ENCODE peak calls at places on chromosomes 2 and 18, in six cellular contexts. J, W, B, R, N and D are unnamed samples.

GRCh38 chr2:74497777-74498499 is 1.5 kb downstream of the LBX2 start:
- ATAC-seq in J (peak; percentile 65), W (peak; percentile 25), B (peak; percentile 53), R (peak; percentile 17), N (peak; percentile 31), D (peak; percentile 56)

GRCh38 chr2:240300261-240300821 is 135.1 kb upstream of the GPC1 start:
- ATAC-seq in J (no peak), W (no peak), B (no peak), R (no peak), N (no peak), D (no peak)

GRCh38 chr2:121777699-121778058 is 22.2 kb downstream of the TSN start:
- ATAC-seq in J (no peak), W (no peak), B (no peak), R (no peak), N (no peak), D (no peak)

GRCh38 chr2:241063093-241063551 is 39.0 kb downstream of the MTERF4 start:
- ATAC-seq in J (peak; percentile 21), W (no peak), B (no peak), R (no peak), N (no peak), D (no peak)

GRCh38 chr2:130251865-130252620 is 53.8 kb upstream of the TUBA3E start:
- ATAC-seq in J (peak; percentile 54), W (no peak), B (no peak), R (no peak), N (no peak), D (no peak)

GRCh38 chr2:85873679-85874078 is 15.1 kb downstream of the ST3GAL5 start:
- ATAC-seq in J (no peak), W (no peak), B (peak; percentile 40), R (no peak), N (no peak), D (no peak)

GRCh38 chr2:101729521-101730190 is 32.1 kb downstream of the MAP4K4 start:
- ATAC-seq in J (no peak), W (peak; percentile 61), B (peak; percentile 24), R (peak; percentile 50), N (peak; percentile 67), D (peak; percentile 58)

GRCh38 chr18:12059334-12060181 is 34.1 kb upstream of the ANKRD62 start:
- ATAC-seq in J (no peak), W (no peak), B (no peak), R (no peak), N (no peak), D (no peak)

GRCh38 chr2:41722668-41723369 is 325.0 kb upstream of the PKDCC start:
- ATAC-seq in J (peak; percentile 87), W (no peak), B (no peak), R (no peak), N (no peak), D (no peak)

GRCh38 chr2:97745474-97746172 is 32.2 kb downstream of the ZAP70 start:
- ATAC-seq in J (no peak), W (peak; percentile 74), B (peak; percentile 93), R (peak; percentile 70), N (peak; percentile 86), D (peak; percentile 83)

GRCh38 chr2:39202639-39203369 is 41.0 kb downstream of the CDKL4 start:
- ATAC-seq in J (no peak), W (peak; percentile 86), B (no peak), R (no peak), N (peak; percentile 78), D (peak; percentile 74)

GRCh38 chr2:28991462-28991861 is 10.4 kb downstream of the TOGARAM2 start:
- ATAC-seq in J (no peak), W (no peak), B (no peak), R (no peak), N (no peak), D (no peak)

GRCh38 chr2:20015482-20016083 is 3.1 kb upstream of the MATN3 start:
- ATAC-seq in J (peak; percentile 69), W (no peak), B (no peak), R (no peak), N (no peak), D (peak; percentile 48)

GRCh38 chr18:8248576-8248975 is 360.7 kb upstream of the RAB12 start:
- ATAC-seq in J (no peak), W (no peak), B (no peak), R (no peak), N (no peak), D (no peak)

GRCh38 chr2:69041214-69041613 is 28.2 kb downstream of the ANTXR1 start:
- ATAC-seq in J (no peak), W (no peak), B (no peak), R (no peak), N (no peak), D (no peak)

GRCh38 chr2:36966370-36967235 is at the start of gene STRN:
- ATAC-seq in J (peak; percentile 98), W (peak; percentile 96), B (peak; percentile 91), R (peak; percentile 91), N (peak; percentile 95), D (peak; percentile 97)

GRCh38 chr2:69164379-69164778 is 151.4 kb downstream of the ANTXR1 start:
- ATAC-seq in J (peak; percentile 34), W (no peak), B (no peak), R (no peak), N (no peak), D (no peak)

GRCh38 chr2:62194558-62195420 is 1.1 kb upstream of the B3GNT2 start:
- ATAC-seq in J (peak; percentile 1), W (no peak), B (no peak), R (no peak), N (no peak), D (no peak)

GRCh38 chr2:174771631-174772491 is 7.6 kb upstream of the CHRNA1 start:
- ATAC-seq in J (peak; percentile 97), W (peak; percentile 88), B (no peak), R (peak; percentile 50), N (peak; percentile 91), D (peak; percentile 90)

GRCh38 chr2:187139469-187139868 is 290.5 kb upstream of the ZSWIM2 start:
- ATAC-seq in J (no peak), W (no peak), B (no peak), R (no peak), N (no peak), D (no peak)

GRCh38 chr18:62404881-62405280 is 79.8 kb downstream of the TNFRSF11A start:
- ATAC-seq in J (no peak), W (peak; percentile 30), B (no peak), R (no peak), N (no peak), D (peak; percentile 76)

GRCh38 chr2:3535467-3535793 is 16.1 kb upstream of the ADI1 start:
- ATAC-seq in J (peak; percentile 25), W (no peak), B (no peak), R (no peak), N (no peak), D (no peak)